ENCODE peak calls at places on chromosomes 3 and 15, in seven cellular contexts. One of them, this sample, is unnamed.

GRCh38 chr3:123061856-123062255 is 5.0 kb upstream of the PDIA5 start:
- DNase-seq in fibroblast of mammary gland: no peak
- DNase-seq in WERI-Rb-1: no peak
- DNase-seq in NB4: no peak
- DNase-seq in tibial artery: no peak
- DNase-seq in Peyer's patch: no peak
- DNase-seq in AG04450: no peak
- DNase-seq in this sample: no peak

GRCh38 chr3:115581347-115582135 is 41.8 kb upstream of the GAP43 start:
- DNase-seq in fibroblast of mammary gland: peak; percentile 48
- DNase-seq in WERI-Rb-1: no peak
- DNase-seq in NB4: no peak
- DNase-seq in tibial artery: no peak
- DNase-seq in Peyer's patch: no peak
- DNase-seq in AG04450: no peak
- DNase-seq in this sample: peak; percentile 40

GRCh38 chr3:28612232-28612631 is 263.6 kb upstream of the AZI2 start:
- DNase-seq in fibroblast of mammary gland: no peak
- DNase-seq in WERI-Rb-1: no peak
- DNase-seq in NB4: no peak
- DNase-seq in tibial artery: no peak
- DNase-seq in Peyer's patch: no peak
- DNase-seq in AG04450: no peak
- DNase-seq in this sample: no peak

GRCh38 chr3:15339786-15340215 is 7.4 kb upstream of the SH3BP5 start:
- DNase-seq in fibroblast of mammary gland: peak; percentile 91
- DNase-seq in WERI-Rb-1: no peak
- DNase-seq in NB4: peak; percentile 50
- DNase-seq in tibial artery: no peak
- DNase-seq in Peyer's patch: no peak
- DNase-seq in AG04450: no peak
- DNase-seq in this sample: peak; percentile 75

GRCh38 chr3:177361042-177361938 is 164.0 kb upstream of the TBL1XR1 start:
- DNase-seq in fibroblast of mammary gland: no peak
- DNase-seq in WERI-Rb-1: no peak
- DNase-seq in NB4: peak; percentile 79
- DNase-seq in tibial artery: no peak
- DNase-seq in Peyer's patch: no peak
- DNase-seq in AG04450: no peak
- DNase-seq in this sample: no peak

GRCh38 chr15:43238691-43239131 is 17.9 kb upstream of the EPB42 start:
- DNase-seq in fibroblast of mammary gland: no peak
- DNase-seq in WERI-Rb-1: no peak
- DNase-seq in NB4: peak; percentile 52
- DNase-seq in tibial artery: no peak
- DNase-seq in Peyer's patch: no peak
- DNase-seq in AG04450: no peak
- DNase-seq in this sample: peak; percentile 67

GRCh38 chr3:105505167-105505566 is 138.5 kb downstream of the ALCAM start:
- DNase-seq in fibroblast of mammary gland: no peak
- DNase-seq in WERI-Rb-1: no peak
- DNase-seq in NB4: peak; percentile 30
- DNase-seq in tibial artery: no peak
- DNase-seq in Peyer's patch: no peak
- DNase-seq in AG04450: no peak
- DNase-seq in this sample: no peak

GRCh38 chr3:122255757-122256439 is 69.2 kb upstream of the CSTA start:
- DNase-seq in fibroblast of mammary gland: no peak
- DNase-seq in WERI-Rb-1: no peak
- DNase-seq in NB4: no peak
- DNase-seq in tibial artery: no peak
- DNase-seq in Peyer's patch: no peak
- DNase-seq in AG04450: peak; percentile 1
- DNase-seq in this sample: no peak

GRCh38 chr3:183253364-183253960 is 409 bp downstream of the B3GNT5 start:
- DNase-seq in fibroblast of mammary gland: peak; percentile 67
- DNase-seq in WERI-Rb-1: peak; percentile 35
- DNase-seq in NB4: peak; percentile 67
- DNase-seq in tibial artery: peak; percentile 61
- DNase-seq in Peyer's patch: peak; percentile 76
- DNase-seq in AG04450: peak; percentile 6
- DNase-seq in this sample: no peak

GRCh38 chr15:61034793-61035710 is 194.1 kb downstream of the RORA start:
- DNase-seq in fibroblast of mammary gland: peak; percentile 75
- DNase-seq in WERI-Rb-1: no peak
- DNase-seq in NB4: no peak
- DNase-seq in tibial artery: no peak
- DNase-seq in Peyer's patch: no peak
- DNase-seq in AG04450: no peak
- DNase-seq in this sample: no peak

GRCh38 chr15:82197734-82198594 is 64.6 kb downstream of the EFL1 start:
- DNase-seq in fibroblast of mammary gland: peak; percentile 75
- DNase-seq in WERI-Rb-1: peak; percentile 67
- DNase-seq in NB4: peak; percentile 74
- DNase-seq in tibial artery: peak; percentile 62
- DNase-seq in Peyer's patch: peak; percentile 49
- DNase-seq in AG04450: peak; percentile 50
- DNase-seq in this sample: peak; percentile 53

GRCh38 chr3:144687862-144688261 is 716.2 kb downstream of the DIPK2A start:
- DNase-seq in fibroblast of mammary gland: peak; percentile 6
- DNase-seq in WERI-Rb-1: peak; percentile 12
- DNase-seq in NB4: peak; percentile 8
- DNase-seq in tibial artery: no peak
- DNase-seq in Peyer's patch: no peak
- DNase-seq in AG04450: no peak
- DNase-seq in this sample: no peak

GRCh38 chr3:148646126-148646660 is 51.5 kb upstream of the AGTR1 start:
- DNase-seq in fibroblast of mammary gland: peak; percentile 10
- DNase-seq in WERI-Rb-1: no peak
- DNase-seq in NB4: no peak
- DNase-seq in tibial artery: no peak
- DNase-seq in Peyer's patch: no peak
- DNase-seq in AG04450: no peak
- DNase-seq in this sample: no peak

GRCh38 chr3:150433347-150433746 is 25.2 kb downstream of the TSC22D2 start:
- DNase-seq in fibroblast of mammary gland: no peak
- DNase-seq in WERI-Rb-1: no peak
- DNase-seq in NB4: no peak
- DNase-seq in tibial artery: no peak
- DNase-seq in Peyer's patch: no peak
- DNase-seq in AG04450: no peak
- DNase-seq in this sample: no peak

GRCh38 chr3:66997560-66998074 is 490 bp upstream of the KBTBD8 start:
- DNase-seq in fibroblast of mammary gland: peak; percentile 76
- DNase-seq in WERI-Rb-1: peak; percentile 10
- DNase-seq in NB4: no peak
- DNase-seq in tibial artery: no peak
- DNase-seq in Peyer's patch: no peak
- DNase-seq in AG04450: no peak
- DNase-seq in this sample: no peak

GRCh38 chr3:188788621-188789081 is 383.1 kb upstream of the TPRG1 start:
- DNase-seq in fibroblast of mammary gland: peak; percentile 96
- DNase-seq in WERI-Rb-1: no peak
- DNase-seq in NB4: peak; percentile 42
- DNase-seq in tibial artery: no peak
- DNase-seq in Peyer's patch: no peak
- DNase-seq in AG04450: peak; percentile 85
- DNase-seq in this sample: peak; percentile 74

GRCh38 chr3:62923092-62923491 is 47.9 kb upstream of the CADPS start:
- DNase-seq in fibroblast of mammary gland: peak; percentile 66
- DNase-seq in WERI-Rb-1: no peak
- DNase-seq in NB4: no peak
- DNase-seq in tibial artery: no peak
- DNase-seq in Peyer's patch: no peak
- DNase-seq in AG04450: no peak
- DNase-seq in this sample: no peak

GRCh38 chr3:129248286-129248979 is 973 bp upstream of the COPG1 start:
- DNase-seq in fibroblast of mammary gland: no peak
- DNase-seq in WERI-Rb-1: no peak
- DNase-seq in NB4: no peak
- DNase-seq in tibial artery: no peak
- DNase-seq in Peyer's patch: no peak
- DNase-seq in AG04450: no peak
- DNase-seq in this sample: no peak

GRCh38 chr3:195888311-195888761 is 20.0 kb downstream of the TNK2 start:
- DNase-seq in fibroblast of mammary gland: no peak
- DNase-seq in WERI-Rb-1: no peak
- DNase-seq in NB4: no peak
- DNase-seq in tibial artery: no peak
- DNase-seq in Peyer's patch: no peak
- DNase-seq in AG04450: no peak
- DNase-seq in this sample: no peak
- H3K4me3 ChIP-seq in fibroblast of mammary gland: no peak overlapping the region
- H3K4me3 ChIP-seq in WERI-Rb-1: no peak overlapping the region
- H3K4me3 ChIP-seq in NB4: no peak overlapping the region
- H3K4me3 ChIP-seq in tibial artery: no peak overlapping the region
- H3K4me3 ChIP-seq in Peyer's patch: no peak overlapping the region
- H3K4me3 ChIP-seq in AG04450: no peak overlapping the region
- H3K4me3 ChIP-seq in this sample: no peak overlapping the region

DNA sequence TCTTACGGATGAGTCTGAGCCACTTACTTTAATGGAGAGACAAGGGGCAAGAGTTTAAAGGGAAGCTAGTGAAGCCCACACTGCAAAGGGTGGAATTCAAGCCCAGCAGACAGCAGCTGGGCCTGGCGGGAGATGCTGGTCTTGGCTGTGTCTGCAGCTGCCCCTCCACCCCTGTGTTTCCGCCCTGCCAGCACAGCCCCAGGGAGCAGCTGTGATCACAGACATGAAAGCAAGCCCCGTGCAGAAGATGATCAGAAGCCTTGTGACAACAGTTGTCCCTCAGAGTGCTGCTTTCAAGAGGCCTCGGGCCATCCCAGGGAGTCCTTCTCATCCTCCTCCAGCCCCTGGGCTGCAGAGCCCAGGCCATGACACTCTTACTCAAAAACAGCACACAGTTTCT is 24.2 kb upstream of the SLC6A1 start:
- DNase-seq in fibroblast of mammary gland: no peak
- DNase-seq in WERI-Rb-1: no peak
- DNase-seq in NB4: no peak
- DNase-seq in tibial artery: no peak
- DNase-seq in Peyer's patch: no peak
- DNase-seq in AG04450: no peak
- DNase-seq in this sample: no peak
- TF ChIP-seq CTCF in fibroblast of mammary gland: no peak
- TF ChIP-seq CTCF in WERI-Rb-1: no peak
- TF ChIP-seq CTCF in NB4: no peak
- TF ChIP-seq CTCF in tibial artery: no peak
- TF ChIP-seq CTCF in Peyer's patch: no peak
- TF ChIP-seq CTCF in AG04450: no peak
- TF ChIP-seq CTCF in this sample: no peak

GRCh38 chr15:63364293-63365003 is 17.2 kb downstream of the CA12 start:
- DNase-seq in fibroblast of mammary gland: no peak
- DNase-seq in WERI-Rb-1: no peak
- DNase-seq in NB4: no peak
- DNase-seq in tibial artery: no peak
- DNase-seq in Peyer's patch: no peak
- DNase-seq in AG04450: no peak
- DNase-seq in this sample: no peak
- H3K4me3 ChIP-seq in fibroblast of mammary gland: no peak overlapping the region
- H3K4me3 ChIP-seq in WERI-Rb-1: no peak overlapping the region
- H3K4me3 ChIP-seq in NB4: no peak overlapping the region
- H3K4me3 ChIP-seq in tibial artery: no peak overlapping the region
- H3K4me3 ChIP-seq in Peyer's patch: no peak overlapping the region
- H3K4me3 ChIP-seq in AG04450: no peak overlapping the region
- H3K4me3 ChIP-seq in this sample: no peak overlapping the region

GRCh38 chr15:47407692-47408091 is 309.6 kb upstream of the SEMA6D start:
- DNase-seq in fibroblast of mammary gland: no peak
- DNase-seq in WERI-Rb-1: peak; percentile 40
- DNase-seq in NB4: no peak
- DNase-seq in tibial artery: no peak
- DNase-seq in Peyer's patch: no peak
- DNase-seq in AG04450: no peak
- DNase-seq in this sample: no peak
- TF ChIP-seq CTCF in fibroblast of mammary gland: no peak
- TF ChIP-seq CTCF in WERI-Rb-1: peak; percentile 28
- TF ChIP-seq CTCF in NB4: no peak
- TF ChIP-seq CTCF in tibial artery: no peak
- TF ChIP-seq CTCF in Peyer's patch: no peak
- TF ChIP-seq CTCF in AG04450: no peak
- TF ChIP-seq CTCF in this sample: no peak

GRCh38 chr3:37938011-37938410 is 52.6 kb upstream of the VILL start:
- DNase-seq in fibroblast of mammary gland: no peak
- DNase-seq in WERI-Rb-1: no peak
- DNase-seq in NB4: no peak
- DNase-seq in tibial artery: no peak
- DNase-seq in Peyer's patch: no peak
- DNase-seq in AG04450: no peak
- DNase-seq in this sample: no peak
- H3K4me3 ChIP-seq in fibroblast of mammary gland: no peak overlapping the region
- H3K4me3 ChIP-seq in WERI-Rb-1: no peak overlapping the region
- H3K4me3 ChIP-seq in NB4: no peak overlapping the region
- H3K4me3 ChIP-seq in tibial artery: no peak overlapping the region
- H3K4me3 ChIP-seq in Peyer's patch: no peak overlapping the region
- H3K4me3 ChIP-seq in AG04450: no peak overlapping the region
- H3K4me3 ChIP-seq in this sample: no peak overlapping the region

GRCh38 chr15:71109130-71109529 is 6.1 kb upstream of the THSD4 start:
- DNase-seq in fibroblast of mammary gland: peak; percentile 74
- DNase-seq in WERI-Rb-1: no peak
- DNase-seq in NB4: no peak
- DNase-seq in tibial artery: no peak
- DNase-seq in Peyer's patch: no peak
- DNase-seq in AG04450: no peak
- DNase-seq in this sample: no peak
- TF ChIP-seq CTCF in fibroblast of mammary gland: peak; percentile 37
- TF ChIP-seq CTCF in WERI-Rb-1: no peak
- TF ChIP-seq CTCF in NB4: no peak
- TF ChIP-seq CTCF in tibial artery: peak; percentile 17
- TF ChIP-seq CTCF in Peyer's patch: no peak
- TF ChIP-seq CTCF in AG04450: peak; percentile 38
- TF ChIP-seq CTCF in this sample: no peak

GRCh38 chr15:45703670-45704328 is 69.0 kb downstream of the SQOR start:
- DNase-seq in fibroblast of mammary gland: no peak
- DNase-seq in WERI-Rb-1: no peak
- DNase-seq in NB4: no peak
- DNase-seq in tibial artery: no peak
- DNase-seq in Peyer's patch: no peak
- DNase-seq in AG04450: no peak
- DNase-seq in this sample: no peak
- H3K4me3 ChIP-seq in fibroblast of mammary gland: peak overlapping the region; percentile 59
- H3K4me3 ChIP-seq in WERI-Rb-1: no peak overlapping the region
- H3K4me3 ChIP-seq in NB4: no peak overlapping the region
- H3K4me3 ChIP-seq in tibial artery: no peak overlapping the region
- H3K4me3 ChIP-seq in Peyer's patch: peak overlapping the region; percentile 50
- H3K4me3 ChIP-seq in AG04450: peak overlapping the region; percentile 50
- H3K4me3 ChIP-seq in this sample: peak overlapping the region; percentile 41